ENCODE peak calls at places on chromosomes 13 and 19, in seven cellular contexts. T is H9, L is mesenchymal stem cell, A is mesendoderm, S is trophoblast cell, W is H1, Q is neuronal stem cell. Z is an unnamed sample.

GRCh38 chr19:3699071-3699740 is 1.1 kb downstream of the PIP5K1C start:
- DNase-seq in T (no peak), L (peak), A (no peak), S (no peak), W (no peak), Q (no peak), Z (peak)

GRCh38 chr19:29519146-29519545 is 6.6 kb upstream of the VSTM2B start:
- DNase-seq in T (no peak), L (no peak), A (no peak), S (no peak), W (no peak), Q (no peak), Z (no peak)

GRCh38 chr13:82717249-82717648 is 1165.0 kb downstream of the SLITRK1 start:
- DNase-seq in T (no peak), L (peak), A (no peak), S (no peak), W (no peak), Q (no peak), Z (peak)

GRCh38 chr13:108377646-108378206 is 108.2 kb downstream of the TNFSF13B start:
- DNase-seq in T (no peak), L (no peak), A (no peak), S (no peak), W (no peak), Q (no peak), Z (no peak)

GRCh38 chr19:34808566-34808965 is 35.6 kb upstream of the ZNF599 start:
- DNase-seq in T (no peak), L (peak), A (peak), S (peak), W (no peak), Q (no peak), Z (peak)

GRCh38 chr13:45086484-45086883 is 33.8 kb upstream of the GTF2F2 start:
- DNase-seq in T (no peak), L (peak), A (no peak), S (no peak), W (no peak), Q (no peak), Z (peak)

GRCh38 chr13:26619321-26619720 is 61.8 kb downstream of the WASF3 start:
- DNase-seq in T (no peak), L (peak), A (no peak), S (no peak), W (no peak), Q (no peak), Z (peak)

GRCh38 chr19:58497634-58498170 is 14.1 kb downstream of the SLC27A5 start:
- DNase-seq in T (no peak), L (no peak), A (no peak), S (no peak), W (no peak), Q (no peak), Z (no peak)

GRCh38 chr13:41054212-41054877 is 7.0 kb upstream of the WBP4 start:
- DNase-seq in T (no peak), L (peak), A (peak), S (peak), W (no peak), Q (no peak), Z (peak)

GRCh38 chr13:106602178-106602577 is 34.2 kb upstream of the ARGLU1 start:
- DNase-seq in T (no peak), L (no peak), A (no peak), S (no peak), W (no peak), Q (no peak), Z (no peak)

GRCh38 chr19:52664461-52664860 is 26.3 kb upstream of the ZNF83 start:
- DNase-seq in T (peak), L (no peak), A (no peak), S (no peak), W (no peak), Q (peak), Z (no peak)

GRCh38 chr19:48713041-48713863 is 6.3 kb downstream of the MAMSTR start:
- DNase-seq in T (peak), L (peak), A (peak), S (no peak), W (peak), Q (no peak), Z (peak)

DNA sequence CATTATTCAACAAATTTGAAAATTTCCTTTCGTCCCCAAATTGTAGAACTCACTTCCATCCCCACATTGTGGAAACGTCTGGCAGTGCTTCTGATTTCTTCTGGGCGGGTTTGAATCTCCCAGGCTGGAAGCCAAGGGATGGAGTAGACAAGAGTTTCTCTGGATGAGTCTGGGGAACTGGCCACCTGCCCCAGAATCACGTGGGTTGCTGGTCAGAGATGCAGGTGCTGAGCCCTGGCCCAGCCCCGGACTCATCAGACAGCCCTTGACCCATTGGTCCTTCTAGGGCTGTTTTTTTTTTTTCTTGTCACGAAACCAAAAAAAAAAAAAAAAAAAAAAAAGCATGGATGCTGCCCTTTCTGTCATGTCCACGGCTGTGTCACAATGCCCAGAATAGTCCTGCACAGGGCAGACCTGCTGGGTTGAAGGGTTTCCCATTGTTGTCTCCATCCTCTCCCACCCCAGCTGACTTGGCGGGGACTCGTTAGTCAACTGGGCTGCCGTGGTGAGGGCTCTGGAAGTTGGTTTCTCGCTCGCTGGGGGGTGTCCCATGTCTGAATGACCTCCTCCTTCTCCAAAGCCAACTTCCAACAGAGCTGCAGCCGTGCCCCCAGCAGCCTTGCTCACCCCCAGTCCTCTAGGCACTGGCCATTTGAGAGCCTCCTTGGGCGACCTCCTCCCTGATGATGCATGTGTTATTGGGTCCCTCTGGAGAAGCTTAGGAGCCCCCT is 12.8 kb downstream of the CHST8 start:
- DNase-seq in T (peak), L (no peak), A (no peak), S (no peak), W (no peak), Q (no peak), Z (no peak)
- H3K4ac ChIP-seq in T (no peak), L (no peak), A (no peak), S (no peak), W (no peak), Q (no peak), Z (no peak)

GRCh38 chr19:32749361-32749760 is 29.8 kb downstream of the TDRD12 start:
- DNase-seq in T (no peak), L (no peak), A (no peak), S (no peak), W (no peak), Q (no peak), Z (no peak)

GRCh38 chr19:32751066-32751465 is 31.5 kb downstream of the TDRD12 start:
- DNase-seq in T (no peak), L (no peak), A (no peak), S (no peak), W (no peak), Q (no peak), Z (no peak)

GRCh38 chr19:32748948-32749347 is 29.4 kb downstream of the TDRD12 start:
- DNase-seq in T (no peak), L (no peak), A (no peak), S (no peak), W (peak), Q (no peak), Z (no peak)

GRCh38 chr19:32750441-32751055 is 31.0 kb downstream of the TDRD12 start:
- DNase-seq in T (no peak), L (no peak), A (no peak), S (peak), W (no peak), Q (no peak), Z (no peak)

GRCh38 chr19:32748497-32748896 is 28.9 kb downstream of the TDRD12 start:
- DNase-seq in T (no peak), L (no peak), A (peak), S (no peak), W (peak), Q (no peak), Z (no peak)
- H3K4me2 ChIP-seq in T (no peak), L (no peak), A (no peak), S (no peak), W (no peak), Q (no peak), Z (no peak)

DNA sequence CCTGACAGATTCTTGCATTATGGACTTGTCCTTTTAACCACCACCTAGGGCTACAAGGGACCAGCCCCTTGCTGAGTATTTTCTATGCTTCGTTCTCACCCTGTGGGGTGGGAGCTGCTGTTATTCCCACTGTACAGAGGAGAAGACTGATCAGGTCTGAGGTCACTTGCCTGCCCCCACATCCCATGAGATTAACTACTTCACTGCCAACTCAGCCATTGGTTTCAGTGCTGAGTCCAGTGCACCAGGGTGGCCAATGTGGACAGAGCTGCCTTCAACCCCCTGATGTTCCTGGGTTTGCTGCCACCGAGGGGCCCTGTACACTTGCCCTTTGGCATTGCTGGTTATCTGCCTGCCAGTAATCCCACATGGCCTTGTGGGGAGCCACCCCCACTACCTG is 6.9 kb downstream of the PRKACA start:
- DNase-seq in T (no peak), L (no peak), A (no peak), S (no peak), W (no peak), Q (no peak), Z (no peak)
- H2AK5ac ChIP-seq in T (no peak), L (no peak), A (no peak), S (no peak), W (no peak), Q (no peak), Z (no peak)

GRCh38 chr13:88602786-88603777 is 931.9 kb downstream of the SLITRK5 start:
- DNase-seq in T (no peak), L (no peak), A (no peak), S (no peak), W (no peak), Q (no peak), Z (no peak)

GRCh38 chr13:88601949-88602348 is 930.8 kb downstream of the SLITRK5 start:
- DNase-seq in T (no peak), L (peak), A (no peak), S (no peak), W (no peak), Q (no peak), Z (no peak)
- H3K4ac ChIP-seq in T (no peak), L (no peak), A (no peak), S (no peak), W (no peak), Q (no peak), Z (no peak)

DNA sequence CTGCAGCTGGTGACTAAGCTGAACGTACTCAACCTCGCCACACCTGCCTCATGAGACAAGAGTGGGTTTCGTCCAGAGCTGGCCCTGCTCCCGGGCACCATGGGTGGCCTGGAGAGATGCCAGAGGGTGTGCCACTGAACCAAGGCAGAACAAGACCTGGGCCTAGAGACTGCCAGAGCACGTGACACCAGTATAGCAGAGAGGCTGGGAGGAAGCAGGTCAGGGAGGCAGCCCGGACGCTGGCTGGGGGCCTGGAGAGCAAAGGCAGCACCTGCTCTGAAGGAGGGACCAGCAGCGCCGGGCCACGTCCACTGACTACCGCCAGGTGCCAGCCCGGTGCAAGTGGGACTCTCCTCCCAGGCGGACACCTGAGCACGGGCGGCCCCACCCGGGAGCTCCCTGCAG is 7.3 kb upstream of the C13orf46 start:
- DNase-seq in T (no peak), L (no peak), A (no peak), S (no peak), W (no peak), Q (no peak), Z (no peak)
- H3K4me2 ChIP-seq in T (no peak), L (no peak), A (no peak), S (no peak), W (no peak), Q (no peak), Z (no peak)

GRCh38 chr13:110262944-110263343 is 44.0 kb downstream of the COL4A1 start:
- DNase-seq in T (no peak), L (no peak), A (no peak), S (no peak), W (no peak), Q (no peak), Z (no peak)
- H2AK5ac ChIP-seq in T (no peak), L (peak), A (no peak), S (no peak), W (no peak), Q (no peak), Z (peak)

GRCh38 chr13:113742000-113742441 is 17.0 kb upstream of the TMEM255B start:
- DNase-seq in T (peak), L (peak), A (peak), S (no peak), W (no peak), Q (no peak), Z (peak)

GRCh38 chr13:113741101-113741731 is 17.8 kb upstream of the TMEM255B start:
- DNase-seq in T (no peak), L (no peak), A (no peak), S (no peak), W (no peak), Q (no peak), Z (no peak)

GRCh38 chr13:113743366-113744195 is 15.4 kb upstream of the TMEM255B start:
- DNase-seq in T (no peak), L (no peak), A (no peak), S (no peak), W (no peak), Q (no peak), Z (no peak)

GRCh38 chr13:113744197-113745000 is 14.6 kb upstream of the TMEM255B start:
- DNase-seq in T (no peak), L (no peak), A (no peak), S (no peak), W (no peak), Q (no peak), Z (no peak)

GRCh38 chr13:113742445-113743120 is 16.4 kb upstream of the TMEM255B start:
- DNase-seq in T (no peak), L (no peak), A (no peak), S (no peak), W (no peak), Q (no peak), Z (no peak)
- H3K4ac ChIP-seq in T (no peak), L (no peak), A (no peak), S (no peak), W (peak), Q (no peak), Z (no peak)

Z was measured in IMR-90.